ENCODE peak calls at places on chromosome 19, in six cellular contexts. One of them, this sample, is unnamed.

GRCh38 chr19:16581971-16582343 is 9.7 kb upstream of the SLC35E1 start:
- DNase-seq in sigmoid colon: no peak
- DNase-seq in heart right ventricle: no peak
- DNase-seq in natural killer cell: no peak
- DNase-seq in thoracic aorta: no peak
- DNase-seq in IMR-90: peak; percentile 23
- DNase-seq in this sample: no peak

GRCh38 chr19:53091413-53091812 is 11.8 kb downstream of the ZNF160 start:
- DNase-seq in heart right ventricle: no peak
- DNase-seq in IMR-90: no peak
- DNase-seq in natural killer cell: no peak
- DNase-seq in thoracic aorta: no peak
- DNase-seq in sigmoid colon: no peak
- DNase-seq in this sample: no peak

GRCh38 chr19:8161135-8161646 is 11.8 kb upstream of the FBN3 start:
- DNase-seq in heart right ventricle: no peak
- DNase-seq in IMR-90: no peak
- DNase-seq in natural killer cell: no peak
- DNase-seq in thoracic aorta: no peak
- DNase-seq in sigmoid colon: no peak
- DNase-seq in this sample: no peak

GRCh38 chr19:39969681-39970423 is 1.1 kb upstream of the PSMC4 start:
- DNase-seq in natural killer cell: no peak
- DNase-seq in heart right ventricle: no peak
- DNase-seq in thoracic aorta: no peak
- DNase-seq in IMR-90: no peak
- DNase-seq in sigmoid colon: no peak
- DNase-seq in this sample: no peak

GRCh38 chr19:21585491-21585890 is 80.1 kb downstream of the ZNF429 start:
- DNase-seq in sigmoid colon: no peak
- DNase-seq in thoracic aorta: no peak
- DNase-seq in IMR-90: no peak
- DNase-seq in heart right ventricle: no peak
- DNase-seq in natural killer cell: no peak
- DNase-seq in this sample: no peak

GRCh38 chr19:33214621-33215020 is 11.0 kb downstream of the SLC7A10 start:
- DNase-seq in IMR-90: peak; percentile 35
- DNase-seq in sigmoid colon: no peak
- DNase-seq in thoracic aorta: no peak
- DNase-seq in natural killer cell: no peak
- DNase-seq in heart right ventricle: no peak
- DNase-seq in this sample: no peak

GRCh38 chr19:45275370-45275971 is 24.4 kb downstream of the MARK4 start:
- DNase-seq in sigmoid colon: no peak
- DNase-seq in thoracic aorta: no peak
- DNase-seq in IMR-90: peak; percentile 46
- DNase-seq in heart right ventricle: no peak
- DNase-seq in natural killer cell: no peak
- DNase-seq in this sample: no peak

GRCh38 chr19:46639356-46640061 is 3.5 kb upstream of the GNG8 start:
- DNase-seq in IMR-90: peak; percentile 58
- DNase-seq in thoracic aorta: no peak
- DNase-seq in natural killer cell: no peak
- DNase-seq in heart right ventricle: peak; percentile 57
- DNase-seq in sigmoid colon: peak; percentile 92
- DNase-seq in this sample: peak; percentile 90

GRCh38 chr19:42419309-42419708 is 7.9 kb downstream of the LIPE start:
- DNase-seq in IMR-90: no peak
- DNase-seq in heart right ventricle: peak; percentile 44
- DNase-seq in sigmoid colon: no peak
- DNase-seq in thoracic aorta: no peak
- DNase-seq in natural killer cell: no peak
- DNase-seq in this sample: no peak

GRCh38 chr19:45677351-45678230 is 9.6 kb downstream of the GIPR start:
- DNase-seq in IMR-90: peak; percentile 62
- DNase-seq in thoracic aorta: no peak
- DNase-seq in heart right ventricle: peak; percentile 54
- DNase-seq in natural killer cell: peak; percentile 59
- DNase-seq in sigmoid colon: no peak
- DNase-seq in this sample: peak; percentile 59

GRCh38 chr19:35451278-35452096 is 3.4 kb downstream of the FFAR2 start:
- DNase-seq in IMR-90: no peak
- DNase-seq in thoracic aorta: no peak
- DNase-seq in heart right ventricle: no peak
- DNase-seq in sigmoid colon: no peak
- DNase-seq in natural killer cell: no peak
- DNase-seq in this sample: no peak

GRCh38 chr19:10450853-10451609 is 30.7 kb downstream of the PDE4A start:
- DNase-seq in natural killer cell: no peak
- DNase-seq in sigmoid colon: no peak
- DNase-seq in thoracic aorta: no peak
- DNase-seq in heart right ventricle: no peak
- DNase-seq in IMR-90: no peak
- DNase-seq in this sample: no peak

GRCh38 chr19:31783592-31783991 is 434.4 kb upstream of the TSHZ3 start:
- DNase-seq in IMR-90: no peak
- DNase-seq in heart right ventricle: no peak
- DNase-seq in thoracic aorta: no peak
- DNase-seq in sigmoid colon: no peak
- DNase-seq in natural killer cell: no peak
- DNase-seq in this sample: no peak

GRCh38 chr19:32322541-32322940 is 22.9 kb upstream of the ZNF507 start:
- DNase-seq in IMR-90: no peak
- DNase-seq in heart right ventricle: no peak
- DNase-seq in thoracic aorta: no peak
- DNase-seq in natural killer cell: no peak
- DNase-seq in sigmoid colon: no peak
- DNase-seq in this sample: no peak

GRCh38 chr19:47176627-47177090 is 46.0 kb downstream of the SAE1 start:
- DNase-seq in sigmoid colon: no peak
- DNase-seq in heart right ventricle: peak; percentile 16
- DNase-seq in thoracic aorta: no peak
- DNase-seq in natural killer cell: no peak
- DNase-seq in IMR-90: peak; percentile 98
- DNase-seq in this sample: no peak

GRCh38 chr19:46697142-46697960 is 19.6 kb downstream of the PRKD2 start:
- DNase-seq in sigmoid colon: peak; percentile 94
- DNase-seq in heart right ventricle: peak; percentile 86
- DNase-seq in thoracic aorta: peak; percentile 59
- DNase-seq in natural killer cell: no peak
- DNase-seq in IMR-90: peak; percentile 49
- DNase-seq in this sample: peak; percentile 65

GRCh38 chr19:35240322-35240721 is 8.5 kb upstream of the LSR start:
- DNase-seq in natural killer cell: no peak
- DNase-seq in heart right ventricle: no peak
- DNase-seq in sigmoid colon: no peak
- DNase-seq in IMR-90: no peak
- DNase-seq in thoracic aorta: no peak
- DNase-seq in this sample: no peak

GRCh38 chr19:42086770-42087550 is 11.0 kb downstream of the ZNF574 start:
- DNase-seq in IMR-90: no peak
- DNase-seq in natural killer cell: no peak
- DNase-seq in sigmoid colon: no peak
- DNase-seq in thoracic aorta: no peak
- DNase-seq in heart right ventricle: no peak
- DNase-seq in this sample: no peak

GRCh38 chr19:1154731-1155351 is 19.2 kb downstream of the SBNO2 start:
- DNase-seq in natural killer cell: no peak
- DNase-seq in sigmoid colon: peak; percentile 96
- DNase-seq in IMR-90: peak; percentile 86
- DNase-seq in heart right ventricle: peak; percentile 82
- DNase-seq in thoracic aorta: peak; percentile 80
- DNase-seq in this sample: peak; percentile 86

GRCh38 chr19:46220038-46220615 is 9.4 kb upstream of the IGFL1 start:
- DNase-seq in heart right ventricle: no peak
- DNase-seq in sigmoid colon: no peak
- DNase-seq in thoracic aorta: no peak
- DNase-seq in IMR-90: no peak
- DNase-seq in natural killer cell: no peak
- DNase-seq in this sample: no peak

GRCh38 chr19:45469835-45470146 is 2.0 kb downstream of the FOSB start:
- DNase-seq in thoracic aorta: peak; percentile 80
- DNase-seq in IMR-90: no peak
- DNase-seq in natural killer cell: no peak
- DNase-seq in heart right ventricle: no peak
- DNase-seq in sigmoid colon: no peak
- DNase-seq in this sample: no peak

GRCh38 chr19:33304760-33305647 is 2.7 kb upstream of the CEBPA start:
- DNase-seq in thoracic aorta: no peak
- DNase-seq in sigmoid colon: peak; percentile 46
- DNase-seq in IMR-90: no peak
- DNase-seq in heart right ventricle: no peak
- DNase-seq in natural killer cell: no peak
- DNase-seq in this sample: no peak

DNA sequence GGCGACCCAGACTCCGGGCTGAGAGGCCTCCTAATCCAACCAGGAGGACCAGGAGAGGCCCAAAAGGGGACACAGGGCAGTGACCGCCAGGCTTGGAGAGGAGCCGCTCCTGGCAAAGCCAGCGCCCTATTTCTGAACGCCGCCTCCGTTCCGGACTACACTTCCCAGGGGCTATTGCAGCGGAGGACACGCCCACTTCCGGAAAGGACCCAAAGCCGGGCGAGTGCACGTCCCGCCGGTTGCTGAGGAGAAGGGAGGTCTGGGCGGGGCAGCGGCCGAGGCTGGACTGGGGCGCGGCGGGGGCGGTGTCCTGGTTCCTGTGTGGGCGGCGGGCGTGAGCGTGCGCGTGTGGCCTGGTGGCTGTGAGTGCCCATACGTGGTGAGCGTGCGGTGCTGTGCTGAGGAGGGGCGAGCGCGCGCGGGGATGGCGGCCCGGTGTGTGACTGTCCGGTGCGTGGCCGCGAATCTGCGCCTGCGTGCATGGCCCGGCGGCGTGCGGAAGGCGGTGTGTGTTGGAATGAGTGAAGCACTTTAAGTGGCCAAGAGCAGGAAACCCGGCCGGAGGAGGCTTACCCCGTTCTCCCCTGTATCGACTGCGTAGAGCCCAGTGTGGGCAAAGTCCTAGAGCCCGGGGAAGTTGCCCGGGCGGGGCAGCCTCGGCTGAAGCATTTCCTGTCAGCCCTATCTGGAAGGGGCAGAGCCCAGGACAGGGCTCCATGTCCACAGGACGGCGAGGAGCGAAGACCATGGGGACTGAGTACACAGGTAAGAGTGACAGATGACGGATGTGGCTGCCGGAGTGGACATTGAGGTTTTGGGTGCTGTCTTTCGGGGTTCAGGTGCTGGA is at the start of gene ZNF470:
- DNase-seq in thoracic aorta: peak; percentile 85
- DNase-seq in sigmoid colon: peak; percentile 98
- DNase-seq in IMR-90: peak; percentile 87
- DNase-seq in heart right ventricle: peak; percentile 96
- DNase-seq in natural killer cell: peak; percentile 85
- DNase-seq in this sample: peak; percentile 93
- TF ChIP-seq CTCF in thoracic aorta: no peak
- TF ChIP-seq CTCF in sigmoid colon: no peak
- TF ChIP-seq CTCF in IMR-90: no peak
- TF ChIP-seq CTCF in heart right ventricle: no peak
- TF ChIP-seq CTCF in natural killer cell: no peak
- TF ChIP-seq CTCF in this sample: no peak

DNA sequence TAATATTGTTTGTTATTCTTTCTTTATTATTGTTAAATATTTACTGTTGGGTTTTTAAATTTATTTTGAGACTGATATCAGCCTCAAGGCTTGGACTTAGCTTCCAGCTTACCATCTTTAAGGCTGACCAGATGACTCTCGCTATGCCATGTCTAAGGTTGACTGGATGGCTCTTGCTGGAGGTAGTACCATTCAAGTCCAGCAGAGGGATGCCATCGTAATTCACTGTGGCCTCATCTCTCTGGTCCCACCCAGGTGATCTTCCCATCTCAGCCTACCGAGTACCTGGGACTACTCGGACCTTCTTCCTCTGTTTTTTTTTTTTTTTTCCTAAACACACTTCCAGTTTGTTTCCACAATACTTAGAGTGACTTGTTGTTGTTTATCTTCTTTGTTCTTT is 41.7 kb upstream of the ZNF91 start:
- DNase-seq in thoracic aorta: no peak
- DNase-seq in heart right ventricle: no peak
- DNase-seq in IMR-90: no peak
- DNase-seq in sigmoid colon: no peak
- DNase-seq in natural killer cell: no peak
- DNase-seq in this sample: no peak
- TF ChIP-seq CTCF in thoracic aorta: no peak
- TF ChIP-seq CTCF in heart right ventricle: no peak
- TF ChIP-seq CTCF in IMR-90: no peak
- TF ChIP-seq CTCF in sigmoid colon: no peak
- TF ChIP-seq CTCF in natural killer cell: no peak
- TF ChIP-seq CTCF in this sample: no peak

DNA sequence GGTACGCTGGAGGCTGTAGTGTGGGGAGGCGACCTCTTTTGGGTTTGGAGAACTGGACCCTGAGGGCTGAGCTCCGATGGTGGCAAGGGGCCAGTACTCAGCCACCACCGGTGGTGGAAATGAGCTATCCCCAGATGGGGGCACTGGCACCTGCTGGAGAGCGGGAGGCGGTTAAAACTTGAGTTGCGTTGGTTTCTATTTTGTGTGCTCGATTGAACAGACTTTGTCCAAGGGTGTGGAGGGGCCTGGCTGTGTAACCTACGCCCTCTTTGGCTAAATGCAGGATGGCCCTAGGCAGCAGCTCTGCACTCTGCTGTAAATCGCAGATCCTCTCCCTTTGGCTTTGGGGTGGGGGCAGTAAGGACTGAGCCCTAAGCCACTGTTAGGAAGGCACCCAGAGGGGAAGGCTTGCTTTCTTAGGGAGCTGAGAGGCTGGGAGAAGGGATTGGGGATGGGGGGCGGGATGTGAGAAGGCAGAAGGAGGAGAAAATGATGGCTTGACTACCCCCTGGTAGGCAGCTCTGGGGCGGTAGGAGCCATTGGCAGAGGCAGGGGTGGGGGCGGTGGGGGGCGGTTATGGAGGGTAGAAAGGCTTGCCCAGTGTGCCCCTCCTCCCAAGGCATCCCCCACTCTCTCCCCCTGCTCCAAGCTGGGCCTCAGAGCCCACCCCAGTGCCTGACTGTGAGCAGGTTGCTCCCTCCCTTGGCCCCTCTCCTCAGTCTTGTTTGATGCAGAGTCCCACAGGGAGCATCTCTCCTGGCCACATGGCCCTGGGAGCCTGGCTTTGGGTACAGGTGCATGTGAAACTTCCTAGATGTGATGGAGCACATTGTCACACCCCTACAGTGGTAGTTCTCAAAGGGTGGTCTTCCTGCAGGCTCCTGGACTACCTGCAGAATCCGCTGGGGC is 5.0 kb downstream of the VSTM2B start:
- DNase-seq in thoracic aorta: no peak
- DNase-seq in natural killer cell: no peak
- DNase-seq in heart right ventricle: no peak
- DNase-seq in IMR-90: no peak
- DNase-seq in sigmoid colon: peak; percentile 49
- DNase-seq in this sample: no peak
- TF ChIP-seq CTCF in thoracic aorta: no peak
- TF ChIP-seq CTCF in natural killer cell: no peak
- TF ChIP-seq CTCF in heart right ventricle: no peak
- TF ChIP-seq CTCF in IMR-90: no peak
- TF ChIP-seq CTCF in sigmoid colon: no peak
- TF ChIP-seq CTCF in this sample: no peak

GRCh38 chr19:38204728-38205127 is 19.3 kb downstream of the DPF1 start:
- DNase-seq in natural killer cell: no peak
- DNase-seq in IMR-90: no peak
- DNase-seq in thoracic aorta: no peak
- DNase-seq in sigmoid colon: no peak
- DNase-seq in heart right ventricle: no peak
- DNase-seq in this sample: no peak
- TF ChIP-seq CTCF in natural killer cell: no peak
- TF ChIP-seq CTCF in IMR-90: no peak
- TF ChIP-seq CTCF in thoracic aorta: no peak
- TF ChIP-seq CTCF in sigmoid colon: no peak
- TF ChIP-seq CTCF in heart right ventricle: no peak
- TF ChIP-seq CTCF in this sample: no peak

This sample was measured in CD14-positive monocyte.